ENCODE peak calls at places on chromosomes 4 and X, in seven cellular contexts. U, S, Z, Y, C, X and T are unnamed samples.

GRCh38 chr4:6227412-6228157 is 27.2 kb upstream of the JAKMIP1 start:
- DNase-seq in S (no peak), U (no peak), Y (no peak), X (no peak), C (no peak), Z (no peak), T (no peak)

GRCh38 chr4:114383055-114383454 is 215.6 kb upstream of the UGT8 start:
- DNase-seq in U (no peak), Z (no peak), S (no peak), C (peak), X (peak), Y (no peak), T (no peak)

GRCh38 chr4:18689308-18689915 is 667.9 kb upstream of the LCORL start:
- DNase-seq in S (peak), C (peak), Z (peak), U (peak), Y (peak), X (peak), T (peak)

GRCh38 chr4:180059216-180059881 is 2183.9 kb upstream of the TENM3 start:
- DNase-seq in Z (peak), X (peak), C (no peak), U (peak), Y (no peak), S (no peak), T (no peak)

GRCh38 chrX:20452487-20452886 is 185.8 kb upstream of the RPS6KA3 start:
- DNase-seq in S (no peak), C (no peak), X (no peak), U (no peak), Y (no peak), Z (no peak), T (no peak)

GRCh38 chr4:8642651-8643321 is 50.2 kb downstream of the CPZ start:
- DNase-seq in X (no peak), Z (no peak), U (no peak), C (no peak), S (no peak), Y (no peak), T (no peak)

GRCh38 chrX:20514358-20514757 is 247.6 kb upstream of the RPS6KA3 start:
- DNase-seq in X (peak), Z (no peak), S (peak), C (peak), Y (peak), U (no peak), T (no peak)

GRCh38 chrX:20382518-20383291 is 116.0 kb upstream of the RPS6KA3 start:
- DNase-seq in Y (no peak), X (peak), C (no peak), U (no peak), S (no peak), Z (no peak), T (no peak)

GRCh38 chrX:47129879-47130358 is 14.6 kb downstream of the NDUFB11 start:
- DNase-seq in Z (no peak), C (no peak), X (peak), U (no peak), S (no peak), Y (no peak), T (no peak)

GRCh38 chr4:38614198-38614597 is 49.8 kb upstream of the KLF3 start:
- DNase-seq in X (no peak), S (no peak), Y (no peak), C (peak), Z (no peak), U (no peak), T (no peak)
- H3K4me3 ChIP-seq in X (no peak), S (no peak), Y (no peak), C (no peak), Z (no peak), U (no peak), T (no peak)

GRCh38 chrX:96182366-96182765 is 502.3 kb upstream of the DIAPH2 start:
- DNase-seq in C (peak), Y (no peak), S (peak), U (no peak), Z (peak), X (peak), T (peak)
- H2AFZ ChIP-seq in C (no peak), Y (no peak), S (no peak), U (no peak), Z (no peak), X (no peak), T (no peak)

GRCh38 chr4:123892997-123893745 is 496.6 kb downstream of the SPRY1 start:
- DNase-seq in C (peak), Y (no peak), U (no peak), X (peak), Z (no peak), S (no peak), T (no peak)

GRCh38 chr4:123891901-123892300 is 495.3 kb downstream of the SPRY1 start:
- DNase-seq in U (no peak), Z (no peak), X (no peak), C (no peak), S (no peak), Y (no peak), T (no peak)

GRCh38 chr4:123892368-123892961 is 495.9 kb downstream of the SPRY1 start:
- DNase-seq in U (no peak), Z (no peak), S (no peak), X (peak), Y (no peak), C (peak), T (no peak)

GRCh38 chr4:123890889-123891288 is 494.3 kb downstream of the SPRY1 start:
- DNase-seq in U (no peak), S (no peak), C (no peak), Y (no peak), X (no peak), Z (no peak), T (no peak)

DNA sequence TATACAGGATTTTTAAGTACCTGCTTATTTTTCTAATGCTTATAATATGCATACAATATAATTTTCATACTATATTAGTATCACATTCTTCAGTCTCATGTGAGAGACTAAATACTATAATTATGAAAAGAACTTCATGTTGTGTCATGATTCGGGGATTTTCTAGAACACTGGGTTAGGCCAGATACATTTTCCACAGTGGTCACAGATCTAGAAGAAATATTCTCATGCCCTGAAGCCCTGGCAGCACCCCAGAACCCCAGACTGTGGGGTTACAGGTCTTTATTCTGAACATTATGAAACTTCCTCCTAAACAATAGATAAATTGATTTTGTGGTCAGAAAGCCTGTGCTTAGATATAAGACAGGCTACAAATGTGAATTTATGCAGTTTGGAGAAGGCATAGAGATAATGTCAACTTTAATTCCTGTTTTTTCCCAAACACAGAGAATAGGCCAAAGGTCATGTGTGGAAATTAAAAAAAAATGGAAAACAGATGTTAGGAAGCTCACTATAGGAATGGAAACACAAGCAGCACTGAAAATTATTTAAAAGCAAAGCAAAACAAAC is 492.9 kb downstream of the SPRY1 start:
- DNase-seq in S (no peak), Y (no peak), X (no peak), Z (no peak), C (no peak), U (no peak), T (no peak)
- H3K27ac ChIP-seq in S (no peak), Y (no peak), X (no peak), Z (no peak), C (no peak), U (no peak), T (no peak)

GRCh38 chr4:71827811-71828210 is 43.9 kb upstream of the GC start:
- DNase-seq in C (no peak), S (no peak), Z (no peak), Y (no peak), U (no peak), X (no peak), T (no peak)
- H3K4me3 ChIP-seq in C (no peak), S (no peak), Z (no peak), Y (no peak), U (no peak), X (no peak), T (no peak)

GRCh38 chrX:42754582-42754981 is 23.4 kb downstream of the PPP1R2C start:
- DNase-seq in Z (no peak), X (no peak), C (no peak), S (no peak), U (no peak), Y (no peak), T (no peak)

GRCh38 chrX:42752730-42753129 is 25.2 kb downstream of the PPP1R2C start:
- DNase-seq in S (no peak), Y (no peak), C (no peak), U (no peak), X (no peak), Z (peak), T (peak)

GRCh38 chrX:42759881-42760280 is 18.1 kb downstream of the PPP1R2C start:
- DNase-seq in X (peak), Y (no peak), S (no peak), C (no peak), Z (no peak), U (no peak), T (no peak)

GRCh38 chrX:42754129-42754528 is 23.8 kb downstream of the PPP1R2C start:
- DNase-seq in Z (no peak), U (no peak), X (no peak), Y (no peak), S (no peak), C (no peak), T (no peak)

GRCh38 chrX:42755820-42756219 is 22.1 kb downstream of the PPP1R2C start:
- DNase-seq in Z (no peak), S (peak), X (peak), Y (no peak), C (peak), U (no peak), T (no peak)
- H2AFZ ChIP-seq in Z (no peak), S (no peak), X (no peak), Y (peak), C (no peak), U (no peak), T (no peak)

DNA sequence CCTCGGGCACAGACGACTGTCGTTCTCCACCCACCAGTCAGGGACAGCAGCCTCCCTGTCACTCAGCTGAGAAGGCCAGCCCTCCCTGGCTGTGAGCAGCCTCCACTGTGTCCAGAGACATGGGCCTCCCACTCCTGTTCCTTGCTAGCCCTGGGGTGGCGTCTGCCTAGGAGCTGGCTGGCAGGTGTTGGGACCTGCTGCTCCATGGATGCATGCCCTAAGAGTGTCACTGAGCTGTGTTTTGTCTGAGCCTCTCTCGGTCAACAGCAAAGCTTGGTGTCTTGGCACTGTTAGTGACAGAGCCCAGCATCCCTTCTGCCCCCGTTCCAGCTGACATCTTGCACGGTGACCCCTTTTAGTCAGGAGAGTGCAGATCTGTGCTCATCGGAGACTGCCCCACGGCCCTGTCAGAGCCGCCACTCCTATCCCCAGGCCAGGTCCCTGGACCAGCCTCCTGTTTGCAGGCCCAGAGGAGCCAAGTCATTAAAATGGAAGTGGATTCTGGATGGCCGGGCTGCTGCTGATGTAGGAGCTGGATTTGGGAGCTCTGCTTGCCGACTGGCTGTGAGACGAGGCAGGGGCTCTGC is 7.9 kb upstream of the MSANTD1 start:
- DNase-seq in Z (no peak), X (no peak), Y (no peak), U (no peak), C (no peak), S (no peak), T (no peak)
- H3K27ac ChIP-seq in Z (no peak), X (no peak), Y (no peak), U (no peak), C (no peak), S (no peak), T (no peak)

GRCh38 chrX:130020661-130021324 is 38.4 kb downstream of the BCORL1 start:
- DNase-seq in Y (no peak), X (no peak), Z (no peak), U (no peak), S (no peak), C (no peak), T (no peak)

GRCh38 chrX:130027569-130027968 is 45.1 kb downstream of the BCORL1 start:
- DNase-seq in Z (no peak), Y (no peak), X (no peak), U (no peak), S (no peak), C (no peak), T (no peak)

GRCh38 chrX:130028196-130028595 is 45.8 kb downstream of the BCORL1 start:
- DNase-seq in Z (peak), X (peak), S (peak), Y (peak), U (no peak), C (peak), T (peak)

GRCh38 chrX:130025256-130025655 is 42.8 kb downstream of the BCORL1 start:
- DNase-seq in X (no peak), S (no peak), U (no peak), Z (no peak), Y (no peak), C (no peak), T (no peak)

GRCh38 chrX:130024127-130024526 is 41.7 kb downstream of the BCORL1 start:
- DNase-seq in Y (peak), Z (peak), S (peak), C (peak), X (peak), U (peak), T (peak)
- H3K4me3 ChIP-seq in Y (no peak), Z (no peak), S (no peak), C (no peak), X (no peak), U (no peak), T (no peak)

DNA sequence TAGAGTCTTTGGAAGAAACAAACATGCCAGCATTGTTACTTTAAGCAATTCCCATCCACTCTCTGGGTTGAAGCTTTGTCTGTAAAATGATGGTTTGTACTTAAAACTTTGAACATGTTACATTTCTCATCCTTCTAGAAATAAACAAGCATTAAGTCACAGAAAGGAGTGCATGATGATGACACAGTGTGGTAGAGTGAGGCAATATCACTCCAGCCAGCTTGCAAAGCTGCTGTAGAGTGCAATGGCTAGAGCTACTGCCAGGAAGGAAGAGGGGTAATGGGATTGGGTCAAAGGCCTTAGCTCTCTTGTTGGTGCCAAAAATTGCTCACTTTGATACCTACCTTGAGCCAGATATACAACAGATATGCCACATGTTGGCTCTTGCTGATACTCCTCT is 12.3 kb upstream of the ENOX2 start:
- DNase-seq in X (peak), C (peak), S (no peak), Y (no peak), Z (no peak), U (no peak), T (no peak)
- H2AFZ ChIP-seq in X (no peak), C (no peak), S (peak), Y (no peak), Z (no peak), U (no peak), T (no peak)

GRCh38 chr4:123587983-123588494 is 191.4 kb downstream of the SPRY1 start:
- DNase-seq in X (peak), C (peak), Y (peak), Z (no peak), U (no peak), S (peak), T (no peak)
- H3K27ac ChIP-seq in X (peak), C (peak), Y (peak), Z (no peak), U (no peak), S (peak), T (no peak)

DNA sequence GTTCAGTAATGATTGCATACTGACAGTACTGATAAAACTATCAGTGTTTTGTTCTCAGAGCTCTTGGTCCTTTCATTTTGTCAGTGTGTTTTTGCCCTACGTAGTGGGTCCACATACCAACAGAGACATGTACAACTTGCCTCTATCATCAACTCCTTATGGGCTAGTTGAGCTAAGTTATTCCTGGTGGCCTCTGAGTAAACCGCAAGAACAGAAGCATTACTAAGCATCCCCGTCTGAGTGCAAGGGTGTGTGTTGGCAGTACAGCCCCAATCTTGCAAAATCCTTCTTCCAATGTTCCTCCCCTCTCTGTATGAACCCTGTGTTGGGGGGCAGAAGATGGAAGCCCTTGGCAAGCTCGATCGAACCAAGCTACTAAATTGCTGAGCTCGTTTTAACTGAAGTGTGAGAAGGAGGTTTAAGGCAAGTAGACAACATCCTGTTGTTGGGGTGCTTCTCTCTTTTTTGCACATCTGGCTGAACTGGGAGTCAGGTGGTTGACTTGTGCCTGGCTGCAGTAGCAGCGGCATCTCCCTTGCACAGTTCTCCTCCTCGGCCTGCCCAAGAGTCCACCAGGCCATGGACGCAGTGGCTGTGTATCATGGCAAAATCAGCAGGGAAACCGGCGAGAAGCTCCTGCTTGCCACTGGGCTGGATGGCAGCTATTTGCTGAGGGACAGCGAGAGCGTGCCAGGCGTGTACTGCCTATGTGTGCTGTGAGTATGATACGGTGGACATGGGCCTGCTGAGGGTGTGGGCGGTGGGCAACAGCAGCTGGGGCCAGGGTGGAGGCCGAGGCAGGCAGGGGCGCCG is at the start of gene SH2D1A:
- DNase-seq in C (no peak), U (no peak), X (peak), Z (no peak), S (no peak), Y (no peak), T (no peak)
- H3K4me3 ChIP-seq in C (no peak), U (no peak), X (no peak), Z (no peak), S (no peak), Y (no peak), T (no peak)